ENCODE peak calls at places on chromosomes 7 and 10, in nine cellular contexts. M, B, A, P, C, J, Q, W and E are unnamed samples.

GRCh38 chr7:27156901-27157716 is 634 bp upstream of the HOXA7 start:
- DNase-seq in M (no peak), B (peak; percentile 49), A (peak; percentile 22), P (peak; percentile 64), C (peak; percentile 15), J (no peak), Q (peak; percentile 49), W (no peak), E (no peak)

GRCh38 chr7:79709574-79710409 is 256.3 kb upstream of the MAGI2 start:
- DNase-seq in M (no peak), B (no peak), A (peak; percentile 15), P (no peak), C (no peak), J (peak; percentile 45), Q (no peak), W (no peak), E (no peak)

GRCh38 chr10:127012769-127013152 is 107.5 kb downstream of the DOCK1 start:
- DNase-seq in M (no peak), B (no peak), A (peak; percentile 92), P (peak; percentile 76), C (peak; percentile 74), J (peak; percentile 33), Q (no peak), W (no peak), E (no peak)

GRCh38 chr7:124776153-124776552 is 10.6 kb upstream of the GPR37 start:
- DNase-seq in M (no peak), B (no peak), A (no peak), P (no peak), C (no peak), J (no peak), Q (no peak), W (no peak), E (no peak)

GRCh38 chr10:112831826-112832225 is 118.2 kb upstream of the TCF7L2 start:
- DNase-seq in M (no peak), B (no peak), A (no peak), P (no peak), C (no peak), J (no peak), Q (no peak), W (no peak), E (no peak)

GRCh38 chr10:48213047-48213446 is 61.4 kb downstream of the FRMPD2 start:
- DNase-seq in M (no peak), B (no peak), A (no peak), P (no peak), C (no peak), J (no peak), Q (no peak), W (no peak), E (no peak)

GRCh38 chr10:119541459-119542356 is 811 bp downstream of the RGS10 start:
- DNase-seq in M (peak; percentile 50), B (no peak), A (peak; percentile 28), P (no peak), C (no peak), J (peak; percentile 19), Q (peak; percentile 32), W (peak; percentile 16), E (peak; percentile 67)

GRCh38 chr7:117183729-117184128 is 139.1 kb downstream of the WNT2 start:
- DNase-seq in M (no peak), B (no peak), A (no peak), P (no peak), C (no peak), J (no peak), Q (no peak), W (no peak), E (no peak)

GRCh38 chr10:4844864-4845263 is 18.9 kb downstream of the AKR1E2 start:
- DNase-seq in M (no peak), B (no peak), A (no peak), P (no peak), C (no peak), J (no peak), Q (no peak), W (no peak), E (no peak)

GRCh38 chr7:18708204-18708603 is 212.7 kb downstream of the HDAC9 start:
- DNase-seq in M (no peak), B (no peak), A (no peak), P (no peak), C (no peak), J (no peak), Q (no peak), W (no peak), E (no peak)

GRCh38 chr10:100043344-100043743 is 33.6 kb upstream of the DNMBP start:
- DNase-seq in M (no peak), B (no peak), A (peak; percentile 16), P (no peak), C (peak; percentile 16), J (no peak), Q (no peak), W (no peak), E (no peak)

GRCh38 chr10:63165249-63165648 is 32.1 kb downstream of the NRBF2 start:
- DNase-seq in M (no peak), B (no peak), A (no peak), P (no peak), C (no peak), J (no peak), Q (no peak), W (no peak), E (no peak)

GRCh38 chr10:3192856-3193635 is 20.5 kb upstream of the PITRM1 start:
- DNase-seq in M (peak; percentile 52), B (no peak), A (peak; percentile 61), P (peak; percentile 76), C (no peak), J (peak; percentile 48), Q (peak; percentile 65), W (peak; percentile 29), E (peak; percentile 33)

GRCh38 chr7:25752169-25752568 is 399.8 kb upstream of the NFE2L3 start:
- DNase-seq in M (no peak), B (no peak), A (no peak), P (no peak), C (no peak), J (no peak), Q (no peak), W (no peak), E (no peak)

GRCh38 chr10:58856508-58857240 is 319.8 kb upstream of the PHYHIPL start:
- DNase-seq in M (no peak), B (peak; percentile 82), A (no peak), P (peak; percentile 87), C (peak; percentile 62), J (peak; percentile 98), Q (no peak), W (no peak), E (no peak)

GRCh38 chr10:23368816-23369640 is 24.4 kb upstream of the C10orf67 start:
- DNase-seq in M (no peak), B (no peak), A (no peak), P (no peak), C (no peak), J (peak; percentile 24), Q (no peak), W (no peak), E (peak; percentile 29)

GRCh38 chr7:79319369-79319768 is 134.1 kb downstream of the MAGI2 start:
- DNase-seq in M (no peak), B (no peak), A (no peak), P (no peak), C (no peak), J (no peak), Q (no peak), W (no peak), E (no peak)

DNA sequence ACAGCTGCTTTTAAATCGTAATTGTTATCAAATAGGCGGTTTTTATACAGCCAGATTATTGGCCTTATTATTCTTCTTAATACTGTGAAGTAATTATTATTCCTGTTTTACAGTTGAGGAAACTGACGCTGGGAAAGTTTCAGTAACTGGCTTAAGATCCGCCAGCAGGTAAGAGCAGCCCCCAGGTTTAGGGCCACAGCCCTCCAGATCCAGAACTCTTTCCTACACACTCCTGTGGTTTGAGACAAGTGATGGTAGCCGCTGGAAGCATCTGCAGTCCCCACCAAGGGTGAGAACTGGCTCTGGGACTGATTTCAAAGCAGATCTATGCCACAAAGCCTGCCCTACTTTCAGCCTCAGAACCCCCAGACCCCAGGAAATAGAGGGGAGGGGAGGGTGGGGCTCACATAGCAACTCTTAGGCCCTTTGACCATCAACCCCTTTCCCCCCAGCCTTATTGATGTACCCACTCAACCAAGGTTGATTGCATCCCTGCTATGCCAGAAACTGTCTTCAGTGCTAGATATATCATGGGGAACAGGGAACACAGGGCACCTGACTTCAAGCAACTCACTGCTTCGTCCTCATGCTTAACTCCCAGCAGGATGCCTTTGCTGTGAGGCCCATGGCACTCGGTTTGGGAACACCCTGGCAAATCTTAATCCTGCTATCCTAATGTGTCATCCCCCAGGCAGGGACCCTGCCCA is 2.9 kb upstream of the UNC5B start:
- DNase-seq in M (no peak), B (no peak), A (no peak), P (peak; percentile 25), C (no peak), J (no peak), Q (no peak), W (no peak), E (no peak)
- H3K4me3 ChIP-seq in M (no peak overlapping the region), B (no peak overlapping the region), A (no peak overlapping the region), P (no peak overlapping the region), C (no peak overlapping the region), J (no peak overlapping the region), Q (no peak overlapping the region), W (no peak overlapping the region), E (no peak overlapping the region)

DNA sequence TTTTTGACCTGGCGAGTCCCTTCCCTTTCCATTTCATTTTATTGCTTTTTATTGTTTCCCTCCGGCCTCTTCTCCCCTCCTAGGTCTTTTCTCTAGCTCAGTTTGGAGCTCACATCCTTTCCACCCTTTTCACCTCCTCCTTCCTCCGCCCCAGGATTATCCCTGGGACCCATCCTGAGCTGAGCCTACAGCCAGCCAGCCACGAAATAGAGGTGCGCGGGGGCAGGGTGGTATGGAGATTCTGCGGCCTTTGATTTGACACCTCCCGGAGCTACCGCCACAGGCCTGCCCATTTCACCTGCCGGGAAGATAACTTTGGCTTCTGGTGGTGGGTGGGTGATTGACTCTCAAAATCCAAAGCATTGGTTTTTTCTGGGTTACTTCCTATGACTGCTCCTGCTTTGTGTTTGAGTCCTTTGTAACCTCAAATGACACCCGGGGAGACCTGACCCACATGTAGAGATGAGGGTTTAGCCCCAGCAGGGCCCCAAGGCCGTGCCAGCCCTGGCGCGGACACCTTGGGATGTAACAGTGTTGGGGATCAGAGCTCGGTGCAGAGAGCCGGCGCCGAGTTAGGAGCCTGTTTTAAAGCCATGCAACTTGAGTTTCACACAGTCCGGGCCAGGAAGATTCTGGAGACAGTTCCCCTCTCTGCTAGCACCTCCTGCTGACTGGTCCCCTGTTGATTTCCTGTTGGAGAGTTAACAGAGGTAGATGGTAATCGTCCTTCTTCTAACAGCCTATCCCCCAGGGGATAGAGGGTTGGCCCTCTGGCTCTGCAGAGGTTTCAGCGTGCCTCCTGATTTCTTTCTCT is 1.5 kb downstream of the DUSP5 start:
- DNase-seq in M (peak; percentile 25), B (no peak), A (peak; percentile 64), P (no peak), C (no peak), J (peak; percentile 69), Q (peak; percentile 64), W (peak; percentile 38), E (peak; percentile 36)
- H3K4me1 ChIP-seq in M (peaks cover 57% of the 10 kb centered on the region), B (peaks cover 34% of the 10 kb centered on the region), A (peaks cover 66% of the 10 kb centered on the region), P (peaks cover 24% of the 10 kb centered on the region), C (peaks cover 22% of the 10 kb centered on the region), J (peaks cover 19% of the 10 kb centered on the region), Q (peaks cover 8% of the 10 kb centered on the region), W (peaks cover 52% of the 10 kb centered on the region), E (peaks cover 71% of the 10 kb centered on the region)

GRCh38 chr10:27413387-27413786 is 90.7 kb upstream of the RAB18 start:
- DNase-seq in M (no peak), B (no peak), A (no peak), P (no peak), C (no peak), J (no peak), Q (no peak), W (no peak), E (no peak)
- H3K4me3 ChIP-seq in M (no peak overlapping the region), B (no peak overlapping the region), A (no peak overlapping the region), P (no peak overlapping the region), C (no peak overlapping the region), J (no peak overlapping the region), Q (no peak overlapping the region), W (no peak overlapping the region), E (no peak overlapping the region)

GRCh38 chr7:47584128-47584865 is 2.4 kb upstream of the TNS3 start:
- DNase-seq in M (no peak), B (no peak), A (no peak), P (peak; percentile 76), C (no peak), J (no peak), Q (no peak), W (no peak), E (no peak)
- H3K4me1 ChIP-seq in M (no peaks in the 10 kb centered on the region), B (peaks cover 14% of the 10 kb centered on the region), A (peaks cover 25% of the 10 kb centered on the region), P (peaks cover 46% of the 10 kb centered on the region), C (peaks cover 7% of the 10 kb centered on the region), J (peaks cover 13% of the 10 kb centered on the region), Q (peaks cover 8% of the 10 kb centered on the region), W (no peaks in the 10 kb centered on the region), E (no peaks in the 10 kb centered on the region)